ENCODE peak calls at places on chromosomes 1 and 21, in seven cellular contexts. One of them, this sample, is unnamed.

GRCh38 chr1:189538271-189538670 is 939.4 kb downstream of the BRINP3 start:
- DNase-seq in transverse colon: no peak
- DNase-seq in naive thymus-derived CD4-positive, alpha-beta T cell: no peak
- DNase-seq in fibroblast of lung: peak; percentile 3
- DNase-seq in cardiac muscle cell: no peak
- DNase-seq in CD8-positive, alpha-beta memory T cell: no peak
- DNase-seq in IMR-90: no peak
- DNase-seq in this sample: no peak

GRCh38 chr1:236354330-236355147 is 39.5 kb upstream of the EDARADD start:
- DNase-seq in transverse colon: no peak
- DNase-seq in naive thymus-derived CD4-positive, alpha-beta T cell: no peak
- DNase-seq in fibroblast of lung: peak; percentile 77
- DNase-seq in cardiac muscle cell: peak; percentile 24
- DNase-seq in CD8-positive, alpha-beta memory T cell: no peak
- DNase-seq in IMR-90: no peak
- DNase-seq in this sample: no peak

GRCh38 chr1:239261521-239261920 is 124.8 kb upstream of the CHRM3 start:
- DNase-seq in transverse colon: no peak
- DNase-seq in naive thymus-derived CD4-positive, alpha-beta T cell: no peak
- DNase-seq in fibroblast of lung: no peak
- DNase-seq in cardiac muscle cell: no peak
- DNase-seq in CD8-positive, alpha-beta memory T cell: no peak
- DNase-seq in IMR-90: no peak
- DNase-seq in this sample: no peak

GRCh38 chr1:214280386-214281029 is 451 bp upstream of the SMYD2 start:
- DNase-seq in transverse colon: peak; percentile 62
- DNase-seq in naive thymus-derived CD4-positive, alpha-beta T cell: no peak
- DNase-seq in fibroblast of lung: peak; percentile 60
- DNase-seq in cardiac muscle cell: peak; percentile 54
- DNase-seq in CD8-positive, alpha-beta memory T cell: no peak
- DNase-seq in IMR-90: peak; percentile 37
- DNase-seq in this sample: peak; percentile 83

GRCh38 chr1:10634428-10635384 is 160.0 kb downstream of the PEX14 start:
- DNase-seq in transverse colon: no peak
- DNase-seq in naive thymus-derived CD4-positive, alpha-beta T cell: no peak
- DNase-seq in fibroblast of lung: peak; percentile 35
- DNase-seq in cardiac muscle cell: no peak
- DNase-seq in CD8-positive, alpha-beta memory T cell: no peak
- DNase-seq in IMR-90: no peak
- DNase-seq in this sample: no peak

GRCh38 chr1:117815105-117815812 is 114.2 kb downstream of the GDAP2 start:
- DNase-seq in transverse colon: no peak
- DNase-seq in naive thymus-derived CD4-positive, alpha-beta T cell: no peak
- DNase-seq in fibroblast of lung: peak; percentile 70
- DNase-seq in cardiac muscle cell: no peak
- DNase-seq in CD8-positive, alpha-beta memory T cell: no peak
- DNase-seq in IMR-90: peak; percentile 70
- DNase-seq in this sample: no peak

GRCh38 chr1:67005068-67005467 is 48.9 kb downstream of the SLC35D1 start:
- DNase-seq in transverse colon: no peak
- DNase-seq in naive thymus-derived CD4-positive, alpha-beta T cell: no peak
- DNase-seq in fibroblast of lung: no peak
- DNase-seq in cardiac muscle cell: no peak
- DNase-seq in CD8-positive, alpha-beta memory T cell: no peak
- DNase-seq in IMR-90: no peak
- DNase-seq in this sample: no peak

GRCh38 chr21:36917487-36918158 is 48.8 kb downstream of the HLCS start:
- DNase-seq in transverse colon: no peak
- DNase-seq in naive thymus-derived CD4-positive, alpha-beta T cell: no peak
- DNase-seq in fibroblast of lung: peak; percentile 60
- DNase-seq in cardiac muscle cell: peak; percentile 57
- DNase-seq in CD8-positive, alpha-beta memory T cell: no peak
- DNase-seq in IMR-90: peak; percentile 75
- DNase-seq in this sample: peak; percentile 81

GRCh38 chr1:199691540-199691939 is 336.0 kb upstream of the NR5A2 start:
- DNase-seq in transverse colon: no peak
- DNase-seq in naive thymus-derived CD4-positive, alpha-beta T cell: no peak
- DNase-seq in fibroblast of lung: peak; percentile 92
- DNase-seq in cardiac muscle cell: no peak
- DNase-seq in CD8-positive, alpha-beta memory T cell: no peak
- DNase-seq in IMR-90: peak; percentile 82
- DNase-seq in this sample: no peak

GRCh38 chr1:117673405-117673804 is 67.6 kb downstream of the TENT5C start:
- DNase-seq in transverse colon: no peak
- DNase-seq in naive thymus-derived CD4-positive, alpha-beta T cell: no peak
- DNase-seq in fibroblast of lung: peak; percentile 86
- DNase-seq in cardiac muscle cell: no peak
- DNase-seq in CD8-positive, alpha-beta memory T cell: no peak
- DNase-seq in IMR-90: peak; percentile 90
- DNase-seq in this sample: no peak

GRCh38 chr1:152869808-152870419 is 8.2 kb upstream of the SMCP start:
- DNase-seq in transverse colon: peak; percentile 60
- DNase-seq in naive thymus-derived CD4-positive, alpha-beta T cell: peak; percentile 41
- DNase-seq in fibroblast of lung: peak; percentile 45
- DNase-seq in cardiac muscle cell: peak; percentile 70
- DNase-seq in CD8-positive, alpha-beta memory T cell: peak; percentile 13
- DNase-seq in IMR-90: peak; percentile 51
- DNase-seq in this sample: peak; percentile 82

GRCh38 chr21:32321480-32321879 is 22.8 kb downstream of the MRAP start:
- DNase-seq in transverse colon: no peak
- DNase-seq in naive thymus-derived CD4-positive, alpha-beta T cell: no peak
- DNase-seq in fibroblast of lung: no peak
- DNase-seq in cardiac muscle cell: no peak
- DNase-seq in CD8-positive, alpha-beta memory T cell: no peak
- DNase-seq in IMR-90: no peak
- DNase-seq in this sample: peak; percentile 17

GRCh38 chr1:100440075-100440809 is 87.9 kb downstream of the CDC14A start:
- DNase-seq in transverse colon: peak; percentile 63
- DNase-seq in naive thymus-derived CD4-positive, alpha-beta T cell: peak; percentile 80
- DNase-seq in fibroblast of lung: no peak
- DNase-seq in cardiac muscle cell: no peak
- DNase-seq in CD8-positive, alpha-beta memory T cell: peak; percentile 81
- DNase-seq in IMR-90: no peak
- DNase-seq in this sample: peak; percentile 77

GRCh38 chr1:52707927-52708655 is 9.9 kb upstream of the COA7 start:
- DNase-seq in transverse colon: no peak
- DNase-seq in naive thymus-derived CD4-positive, alpha-beta T cell: no peak
- DNase-seq in fibroblast of lung: peak; percentile 94
- DNase-seq in cardiac muscle cell: no peak
- DNase-seq in CD8-positive, alpha-beta memory T cell: no peak
- DNase-seq in IMR-90: peak; percentile 84
- DNase-seq in this sample: no peak

GRCh38 chr1:18508084-18508483 is 27.4 kb downstream of the KLHDC7A start:
- DNase-seq in transverse colon: no peak
- DNase-seq in naive thymus-derived CD4-positive, alpha-beta T cell: no peak
- DNase-seq in fibroblast of lung: no peak
- DNase-seq in cardiac muscle cell: no peak
- DNase-seq in CD8-positive, alpha-beta memory T cell: no peak
- DNase-seq in IMR-90: no peak
- DNase-seq in this sample: no peak

GRCh38 chr1:212980123-212980800 is 29.9 kb downstream of the VASH2 start:
- DNase-seq in transverse colon: no peak
- DNase-seq in naive thymus-derived CD4-positive, alpha-beta T cell: no peak
- DNase-seq in fibroblast of lung: peak; percentile 89
- DNase-seq in cardiac muscle cell: peak; percentile 18
- DNase-seq in CD8-positive, alpha-beta memory T cell: no peak
- DNase-seq in IMR-90: peak; percentile 90
- DNase-seq in this sample: peak; percentile 75

GRCh38 chr21:36981049-36981391 is 14.6 kb upstream of the HLCS start:
- DNase-seq in transverse colon: no peak
- DNase-seq in naive thymus-derived CD4-positive, alpha-beta T cell: no peak
- DNase-seq in fibroblast of lung: no peak
- DNase-seq in cardiac muscle cell: no peak
- DNase-seq in CD8-positive, alpha-beta memory T cell: no peak
- DNase-seq in IMR-90: no peak
- DNase-seq in this sample: no peak

GRCh38 chr1:67749844-67750689 is 65.1 kb downstream of the GADD45A start:
- DNase-seq in transverse colon: no peak
- DNase-seq in naive thymus-derived CD4-positive, alpha-beta T cell: no peak
- DNase-seq in fibroblast of lung: peak; percentile 93
- DNase-seq in cardiac muscle cell: peak; percentile 51
- DNase-seq in CD8-positive, alpha-beta memory T cell: no peak
- DNase-seq in IMR-90: peak; percentile 83
- DNase-seq in this sample: peak; percentile 74

GRCh38 chr1:25898223-25899015 is 7.8 kb downstream of the STMN1 start:
- DNase-seq in transverse colon: no peak
- DNase-seq in naive thymus-derived CD4-positive, alpha-beta T cell: no peak
- DNase-seq in fibroblast of lung: no peak
- DNase-seq in cardiac muscle cell: no peak
- DNase-seq in CD8-positive, alpha-beta memory T cell: no peak
- DNase-seq in IMR-90: no peak
- DNase-seq in this sample: no peak

GRCh38 chr1:25897754-25898153 is 8.5 kb downstream of the STMN1 start:
- DNase-seq in transverse colon: no peak
- DNase-seq in naive thymus-derived CD4-positive, alpha-beta T cell: no peak
- DNase-seq in fibroblast of lung: no peak
- DNase-seq in cardiac muscle cell: no peak
- DNase-seq in CD8-positive, alpha-beta memory T cell: no peak
- DNase-seq in IMR-90: no peak
- DNase-seq in this sample: no peak

GRCh38 chr1:25902462-25902861 is 3.8 kb downstream of the STMN1 start:
- DNase-seq in transverse colon: no peak
- DNase-seq in naive thymus-derived CD4-positive, alpha-beta T cell: no peak
- DNase-seq in fibroblast of lung: no peak
- DNase-seq in cardiac muscle cell: no peak
- DNase-seq in CD8-positive, alpha-beta memory T cell: no peak
- DNase-seq in IMR-90: no peak
- DNase-seq in this sample: no peak

GRCh38 chr1:25900209-25900608 is 6.0 kb downstream of the STMN1 start:
- DNase-seq in transverse colon: no peak
- DNase-seq in naive thymus-derived CD4-positive, alpha-beta T cell: no peak
- DNase-seq in fibroblast of lung: no peak
- DNase-seq in cardiac muscle cell: no peak
- DNase-seq in CD8-positive, alpha-beta memory T cell: no peak
- DNase-seq in IMR-90: no peak
- DNase-seq in this sample: no peak

GRCh38 chr1:25899792-25900191 is 6.4 kb downstream of the STMN1 start:
- DNase-seq in transverse colon: no peak
- DNase-seq in naive thymus-derived CD4-positive, alpha-beta T cell: no peak
- DNase-seq in fibroblast of lung: no peak
- DNase-seq in cardiac muscle cell: no peak
- DNase-seq in CD8-positive, alpha-beta memory T cell: no peak
- DNase-seq in IMR-90: no peak
- DNase-seq in this sample: no peak
- H3K36me3 ChIP-seq in transverse colon: peaks cover 8% of the 10 kb centered on the region
- H3K36me3 ChIP-seq in naive thymus-derived CD4-positive, alpha-beta T cell: no peaks in the 10 kb centered on the region
- H3K36me3 ChIP-seq in fibroblast of lung: peaks cover 3% of the 10 kb centered on the region
- H3K36me3 ChIP-seq in cardiac muscle cell: peaks cover 50% of the 10 kb centered on the region
- H3K36me3 ChIP-seq in CD8-positive, alpha-beta memory T cell: no peaks in the 10 kb centered on the region
- H3K36me3 ChIP-seq in IMR-90: peaks cover 38% of the 10 kb centered on the region
- H3K36me3 ChIP-seq in this sample: peaks cover 75% of the 10 kb centered on the region

GRCh38 chr1:13512472-13512871 is 1.3 kb downstream of the LRRC38 start:
- DNase-seq in transverse colon: no peak
- DNase-seq in naive thymus-derived CD4-positive, alpha-beta T cell: no peak
- DNase-seq in fibroblast of lung: no peak
- DNase-seq in cardiac muscle cell: no peak
- DNase-seq in CD8-positive, alpha-beta memory T cell: no peak
- DNase-seq in IMR-90: no peak
- DNase-seq in this sample: peak; percentile 59

GRCh38 chr1:13507075-13507474 is 6.7 kb downstream of the LRRC38 start:
- DNase-seq in transverse colon: no peak
- DNase-seq in naive thymus-derived CD4-positive, alpha-beta T cell: no peak
- DNase-seq in fibroblast of lung: no peak
- DNase-seq in cardiac muscle cell: no peak
- DNase-seq in CD8-positive, alpha-beta memory T cell: no peak
- DNase-seq in IMR-90: no peak
- DNase-seq in this sample: no peak

GRCh38 chr1:13513063-13513884 is 529 bp downstream of the LRRC38 start:
- DNase-seq in transverse colon: no peak
- DNase-seq in naive thymus-derived CD4-positive, alpha-beta T cell: no peak
- DNase-seq in fibroblast of lung: no peak
- DNase-seq in cardiac muscle cell: peak; percentile 19
- DNase-seq in CD8-positive, alpha-beta memory T cell: no peak
- DNase-seq in IMR-90: no peak
- DNase-seq in this sample: peak; percentile 86

GRCh38 chr1:13513885-13514546 is at the start of gene LRRC38:
- DNase-seq in transverse colon: peak; percentile 10
- DNase-seq in naive thymus-derived CD4-positive, alpha-beta T cell: no peak
- DNase-seq in fibroblast of lung: no peak
- DNase-seq in cardiac muscle cell: peak; percentile 23
- DNase-seq in CD8-positive, alpha-beta memory T cell: no peak
- DNase-seq in IMR-90: no peak
- DNase-seq in this sample: peak; percentile 83

GRCh38 chr1:13510499-13510898 is 3.3 kb downstream of the LRRC38 start:
- DNase-seq in transverse colon: no peak
- DNase-seq in naive thymus-derived CD4-positive, alpha-beta T cell: no peak
- DNase-seq in fibroblast of lung: no peak
- DNase-seq in cardiac muscle cell: no peak
- DNase-seq in CD8-positive, alpha-beta memory T cell: no peak
- DNase-seq in IMR-90: no peak
- DNase-seq in this sample: no peak
- H3K36me3 ChIP-seq in transverse colon: no peaks in the 10 kb centered on the region
- H3K36me3 ChIP-seq in naive thymus-derived CD4-positive, alpha-beta T cell: no peaks in the 10 kb centered on the region
- H3K36me3 ChIP-seq in fibroblast of lung: no peaks in the 10 kb centered on the region
- H3K36me3 ChIP-seq in cardiac muscle cell: no peaks in the 10 kb centered on the region
- H3K36me3 ChIP-seq in CD8-positive, alpha-beta memory T cell: no peaks in the 10 kb centered on the region
- H3K36me3 ChIP-seq in IMR-90: no peaks in the 10 kb centered on the region
- H3K36me3 ChIP-seq in this sample: no peaks in the 10 kb centered on the region

GRCh38 chr1:171783816-171784530 is 2.5 kb downstream of the METTL13 start:
- DNase-seq in transverse colon: no peak
- DNase-seq in naive thymus-derived CD4-positive, alpha-beta T cell: no peak
- DNase-seq in fibroblast of lung: no peak
- DNase-seq in cardiac muscle cell: no peak
- DNase-seq in CD8-positive, alpha-beta memory T cell: no peak
- DNase-seq in IMR-90: no peak
- DNase-seq in this sample: no peak
- H3K36me3 ChIP-seq in transverse colon: peaks cover 32% of the 10 kb centered on the region
- H3K36me3 ChIP-seq in naive thymus-derived CD4-positive, alpha-beta T cell: peaks cover 28% of the 10 kb centered on the region
- H3K36me3 ChIP-seq in fibroblast of lung: peaks cover 20% of the 10 kb centered on the region
- H3K36me3 ChIP-seq in cardiac muscle cell: peaks cover 24% of the 10 kb centered on the region
- H3K36me3 ChIP-seq in CD8-positive, alpha-beta memory T cell: peaks cover 31% of the 10 kb centered on the region
- H3K36me3 ChIP-seq in IMR-90: peaks cover 35% of the 10 kb centered on the region
- H3K36me3 ChIP-seq in this sample: peaks cover 45% of the 10 kb centered on the region

GRCh38 chr21:38610573-38611251 is 112.4 kb upstream of the ERG start:
- DNase-seq in transverse colon: no peak
- DNase-seq in naive thymus-derived CD4-positive, alpha-beta T cell: no peak
- DNase-seq in fibroblast of lung: no peak
- DNase-seq in cardiac muscle cell: no peak
- DNase-seq in CD8-positive, alpha-beta memory T cell: no peak
- DNase-seq in IMR-90: no peak
- DNase-seq in this sample: no peak
- H3K36me3 ChIP-seq in transverse colon: no peaks in the 10 kb centered on the region
- H3K36me3 ChIP-seq in naive thymus-derived CD4-positive, alpha-beta T cell: no peaks in the 10 kb centered on the region
- H3K36me3 ChIP-seq in fibroblast of lung: no peaks in the 10 kb centered on the region
- H3K36me3 ChIP-seq in cardiac muscle cell: no peaks in the 10 kb centered on the region
- H3K36me3 ChIP-seq in CD8-positive, alpha-beta memory T cell: no peaks in the 10 kb centered on the region
- H3K36me3 ChIP-seq in IMR-90: no peaks in the 10 kb centered on the region
- H3K36me3 ChIP-seq in this sample: no peaks in the 10 kb centered on the region

GRCh38 chr1:35316264-35316663 is 47.8 kb downstream of the ZMYM4 start:
- DNase-seq in transverse colon: no peak
- DNase-seq in naive thymus-derived CD4-positive, alpha-beta T cell: no peak
- DNase-seq in fibroblast of lung: peak; percentile 19
- DNase-seq in cardiac muscle cell: no peak
- DNase-seq in CD8-positive, alpha-beta memory T cell: no peak
- DNase-seq in IMR-90: peak; percentile 4
- DNase-seq in this sample: no peak
- H3K36me3 ChIP-seq in transverse colon: no peaks in the 10 kb centered on the region
- H3K36me3 ChIP-seq in naive thymus-derived CD4-positive, alpha-beta T cell: no peaks in the 10 kb centered on the region
- H3K36me3 ChIP-seq in fibroblast of lung: no peaks in the 10 kb centered on the region
- H3K36me3 ChIP-seq in cardiac muscle cell: no peaks in the 10 kb centered on the region
- H3K36me3 ChIP-seq in CD8-positive, alpha-beta memory T cell: no peaks in the 10 kb centered on the region
- H3K36me3 ChIP-seq in IMR-90: peaks cover 3% of the 10 kb centered on the region
- H3K36me3 ChIP-seq in this sample: peaks cover 40% of the 10 kb centered on the region

GRCh38 chr1:95371666-95372320 is 137.8 kb downstream of the RWDD3 start:
- DNase-seq in transverse colon: no peak
- DNase-seq in naive thymus-derived CD4-positive, alpha-beta T cell: no peak
- DNase-seq in fibroblast of lung: no peak
- DNase-seq in cardiac muscle cell: no peak
- DNase-seq in CD8-positive, alpha-beta memory T cell: no peak
- DNase-seq in IMR-90: no peak
- DNase-seq in this sample: no peak
- H3K36me3 ChIP-seq in transverse colon: no peaks in the 10 kb centered on the region
- H3K36me3 ChIP-seq in naive thymus-derived CD4-positive, alpha-beta T cell: no peaks in the 10 kb centered on the region
- H3K36me3 ChIP-seq in fibroblast of lung: no peaks in the 10 kb centered on the region
- H3K36me3 ChIP-seq in cardiac muscle cell: no peaks in the 10 kb centered on the region
- H3K36me3 ChIP-seq in CD8-positive, alpha-beta memory T cell: no peaks in the 10 kb centered on the region
- H3K36me3 ChIP-seq in IMR-90: no peaks in the 10 kb centered on the region
- H3K36me3 ChIP-seq in this sample: no peaks in the 10 kb centered on the region